ENCODE peak calls at places on chromosomes 7 and 10, in six cellular contexts. One of them, this sample, is unnamed.

GRCh38 chr10:48634198-48634983 is 29.5 kb upstream of the ARHGAP22 start:
- DNase-seq in HepG2: no peak
- DNase-seq in brain microvascular endothelial cell: peak; percentile 36
- DNase-seq in transverse colon: peak; percentile 56
- DNase-seq in cardiac muscle cell: peak; percentile 96
- DNase-seq in hepatocyte: no peak
- DNase-seq in this sample: no peak

GRCh38 chr10:75034131-75034512 is 77.3 kb upstream of the SAMD8 start:
- DNase-seq in HepG2: no peak
- DNase-seq in hepatocyte: no peak
- DNase-seq in transverse colon: no peak
- DNase-seq in cardiac muscle cell: no peak
- DNase-seq in brain microvascular endothelial cell: no peak
- DNase-seq in this sample: no peak

GRCh38 chr7:134448359-134449229 is 10.3 kb downstream of the AKR1B1 start:
- DNase-seq in brain microvascular endothelial cell: peak; percentile 74
- DNase-seq in cardiac muscle cell: peak; percentile 86
- DNase-seq in transverse colon: no peak
- DNase-seq in hepatocyte: no peak
- DNase-seq in HepG2: no peak
- DNase-seq in this sample: no peak

GRCh38 chr10:4514445-4515108 is 311.4 kb upstream of the AKR1E2 start:
- DNase-seq in transverse colon: peak; percentile 38
- DNase-seq in cardiac muscle cell: peak; percentile 42
- DNase-seq in brain microvascular endothelial cell: no peak
- DNase-seq in HepG2: no peak
- DNase-seq in hepatocyte: no peak
- DNase-seq in this sample: no peak

GRCh38 chr10:3941676-3942075 is 156.7 kb upstream of the KLF6 start:
- DNase-seq in cardiac muscle cell: no peak
- DNase-seq in hepatocyte: no peak
- DNase-seq in transverse colon: no peak
- DNase-seq in brain microvascular endothelial cell: no peak
- DNase-seq in HepG2: no peak
- DNase-seq in this sample: no peak

GRCh38 chr7:133652547-133652946 is 399.7 kb downstream of the EXOC4 start:
- DNase-seq in brain microvascular endothelial cell: no peak
- DNase-seq in hepatocyte: no peak
- DNase-seq in transverse colon: no peak
- DNase-seq in cardiac muscle cell: no peak
- DNase-seq in HepG2: no peak
- DNase-seq in this sample: no peak

GRCh38 chr7:18352339-18353255 is 143.0 kb upstream of the HDAC9 start:
- DNase-seq in transverse colon: peak; percentile 53
- DNase-seq in cardiac muscle cell: peak; percentile 80
- DNase-seq in brain microvascular endothelial cell: peak; percentile 57
- DNase-seq in HepG2: peak; percentile 5
- DNase-seq in hepatocyte: peak; percentile 73
- DNase-seq in this sample: peak; percentile 49

GRCh38 chr10:101778781-101779543 is 3.0 kb upstream of the FGF8 start:
- DNase-seq in transverse colon: peak; percentile 70
- DNase-seq in HepG2: no peak
- DNase-seq in brain microvascular endothelial cell: no peak
- DNase-seq in cardiac muscle cell: peak; percentile 67
- DNase-seq in hepatocyte: peak; percentile 72
- DNase-seq in this sample: no peak

GRCh38 chr7:112112822-112113255 is 93.4 kb downstream of the DOCK4 start:
- DNase-seq in brain microvascular endothelial cell: peak; percentile 57
- DNase-seq in cardiac muscle cell: peak; percentile 86
- DNase-seq in transverse colon: no peak
- DNase-seq in HepG2: no peak
- DNase-seq in hepatocyte: no peak
- DNase-seq in this sample: no peak

GRCh38 chr7:30735631-30736030 is 16.3 kb upstream of the INMT start:
- DNase-seq in transverse colon: no peak
- DNase-seq in hepatocyte: no peak
- DNase-seq in HepG2: no peak
- DNase-seq in brain microvascular endothelial cell: no peak
- DNase-seq in cardiac muscle cell: no peak
- DNase-seq in this sample: peak; percentile 79

GRCh38 chr10:110500515-110500905 is 2.8 kb downstream of the DUSP5 start:
- DNase-seq in brain microvascular endothelial cell: peak; percentile 76
- DNase-seq in HepG2: no peak
- DNase-seq in cardiac muscle cell: peak; percentile 69
- DNase-seq in hepatocyte: peak; percentile 46
- DNase-seq in transverse colon: no peak
- DNase-seq in this sample: no peak

GRCh38 chr7:21702303-21702702 is 159.5 kb downstream of the DNAH11 start:
- DNase-seq in HepG2: no peak
- DNase-seq in brain microvascular endothelial cell: no peak
- DNase-seq in hepatocyte: no peak
- DNase-seq in cardiac muscle cell: no peak
- DNase-seq in transverse colon: no peak
- DNase-seq in this sample: no peak

GRCh38 chr7:104857458-104858425 is 156.3 kb upstream of the KMT2E start:
- DNase-seq in cardiac muscle cell: no peak
- DNase-seq in brain microvascular endothelial cell: no peak
- DNase-seq in hepatocyte: no peak
- DNase-seq in HepG2: no peak
- DNase-seq in transverse colon: no peak
- DNase-seq in this sample: no peak

GRCh38 chr7:30817060-30817770 is 46.0 kb downstream of the MINDY4 start:
- DNase-seq in HepG2: no peak
- DNase-seq in hepatocyte: no peak
- DNase-seq in transverse colon: no peak
- DNase-seq in brain microvascular endothelial cell: no peak
- DNase-seq in cardiac muscle cell: no peak
- DNase-seq in this sample: no peak

GRCh38 chr7:104981671-104982036 is 32.4 kb upstream of the KMT2E start:
- DNase-seq in brain microvascular endothelial cell: no peak
- DNase-seq in transverse colon: no peak
- DNase-seq in hepatocyte: no peak
- DNase-seq in HepG2: no peak
- DNase-seq in cardiac muscle cell: no peak
- DNase-seq in this sample: no peak

GRCh38 chr10:95459446-95459845 is 101.7 kb downstream of the SORBS1 start:
- DNase-seq in brain microvascular endothelial cell: no peak
- DNase-seq in HepG2: peak; percentile 58
- DNase-seq in cardiac muscle cell: no peak
- DNase-seq in hepatocyte: peak; percentile 58
- DNase-seq in transverse colon: no peak
- DNase-seq in this sample: no peak

GRCh38 chr7:34841326-34841725 is 183.3 kb downstream of the NPSR1 start:
- DNase-seq in cardiac muscle cell: no peak
- DNase-seq in HepG2: no peak
- DNase-seq in brain microvascular endothelial cell: no peak
- DNase-seq in hepatocyte: no peak
- DNase-seq in transverse colon: no peak
- DNase-seq in this sample: peak; percentile 65

GRCh38 chr7:91249506-91250233 is 14.6 kb upstream of the FZD1 start:
- DNase-seq in brain microvascular endothelial cell: no peak
- DNase-seq in transverse colon: no peak
- DNase-seq in cardiac muscle cell: peak; percentile 68
- DNase-seq in hepatocyte: no peak
- DNase-seq in HepG2: no peak
- DNase-seq in this sample: no peak

GRCh38 chr10:121952226-121952625 is 22.8 kb downstream of the NSMCE4A start:
- DNase-seq in transverse colon: no peak
- DNase-seq in cardiac muscle cell: no peak
- DNase-seq in hepatocyte: no peak
- DNase-seq in brain microvascular endothelial cell: peak; percentile 14
- DNase-seq in HepG2: no peak
- DNase-seq in this sample: no peak

GRCh38 chr10:43844236-43844635 is 195.6 kb upstream of the ZNF32 start:
- DNase-seq in hepatocyte: no peak
- DNase-seq in brain microvascular endothelial cell: no peak
- DNase-seq in HepG2: no peak
- DNase-seq in cardiac muscle cell: no peak
- DNase-seq in transverse colon: no peak
- DNase-seq in this sample: no peak

GRCh38 chr10:91495402-91495801 is 85.3 kb downstream of the HECTD2 start:
- DNase-seq in brain microvascular endothelial cell: no peak
- DNase-seq in HepG2: no peak
- DNase-seq in hepatocyte: no peak
- DNase-seq in cardiac muscle cell: no peak
- DNase-seq in transverse colon: no peak
- DNase-seq in this sample: no peak

GRCh38 chr10:91487914-91488577 is 77.9 kb downstream of the HECTD2 start:
- DNase-seq in brain microvascular endothelial cell: no peak
- DNase-seq in cardiac muscle cell: no peak
- DNase-seq in transverse colon: no peak
- DNase-seq in hepatocyte: no peak
- DNase-seq in HepG2: no peak
- DNase-seq in this sample: no peak

GRCh38 chr10:91493313-91493712 is 83.2 kb downstream of the HECTD2 start:
- DNase-seq in hepatocyte: peak; percentile 24
- DNase-seq in brain microvascular endothelial cell: no peak
- DNase-seq in HepG2: peak; percentile 41
- DNase-seq in cardiac muscle cell: peak; percentile 47
- DNase-seq in transverse colon: no peak
- DNase-seq in this sample: no peak
- TF ChIP-seq CTCF in hepatocyte: peak; percentile 49
- TF ChIP-seq CTCF in brain microvascular endothelial cell: no peak
- TF ChIP-seq CTCF in HepG2: peak; percentile 50
- TF ChIP-seq CTCF in cardiac muscle cell: peak; percentile 30
- TF ChIP-seq CTCF in transverse colon: peak; percentile 49
- TF ChIP-seq CTCF in this sample: no peak

DNA sequence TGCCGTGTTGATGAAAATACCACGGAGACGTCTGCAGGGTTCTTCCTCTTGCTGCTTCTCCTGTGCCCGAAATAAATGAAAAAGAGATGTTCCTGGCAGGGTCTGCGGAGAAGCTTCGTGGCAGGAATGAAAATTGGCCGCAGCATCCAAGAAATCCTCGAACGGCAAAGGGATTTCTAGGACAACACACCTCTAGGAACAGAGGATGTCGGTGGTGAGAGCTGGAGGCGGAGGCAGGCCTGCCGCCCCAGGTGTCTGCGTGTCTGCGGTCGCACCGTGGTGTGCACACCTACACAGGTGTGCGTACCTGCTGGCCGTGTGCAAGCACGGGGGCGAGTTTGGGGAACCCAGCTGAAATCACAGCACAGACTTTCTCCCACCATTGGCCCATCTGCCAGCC is 43.4 kb downstream of the TMEM130 start:
- DNase-seq in HepG2: no peak
- DNase-seq in cardiac muscle cell: no peak
- DNase-seq in transverse colon: no peak
- DNase-seq in hepatocyte: no peak
- DNase-seq in brain microvascular endothelial cell: no peak
- DNase-seq in this sample: no peak
- H3K4me3 ChIP-seq in HepG2: no peak overlapping the region
- H3K4me3 ChIP-seq in cardiac muscle cell: no peak overlapping the region
- H3K4me3 ChIP-seq in transverse colon: no peak overlapping the region
- H3K4me3 ChIP-seq in hepatocyte: no peak overlapping the region
- H3K4me3 ChIP-seq in brain microvascular endothelial cell: no peak overlapping the region
- H3K4me3 ChIP-seq in this sample: no peak overlapping the region

DNA sequence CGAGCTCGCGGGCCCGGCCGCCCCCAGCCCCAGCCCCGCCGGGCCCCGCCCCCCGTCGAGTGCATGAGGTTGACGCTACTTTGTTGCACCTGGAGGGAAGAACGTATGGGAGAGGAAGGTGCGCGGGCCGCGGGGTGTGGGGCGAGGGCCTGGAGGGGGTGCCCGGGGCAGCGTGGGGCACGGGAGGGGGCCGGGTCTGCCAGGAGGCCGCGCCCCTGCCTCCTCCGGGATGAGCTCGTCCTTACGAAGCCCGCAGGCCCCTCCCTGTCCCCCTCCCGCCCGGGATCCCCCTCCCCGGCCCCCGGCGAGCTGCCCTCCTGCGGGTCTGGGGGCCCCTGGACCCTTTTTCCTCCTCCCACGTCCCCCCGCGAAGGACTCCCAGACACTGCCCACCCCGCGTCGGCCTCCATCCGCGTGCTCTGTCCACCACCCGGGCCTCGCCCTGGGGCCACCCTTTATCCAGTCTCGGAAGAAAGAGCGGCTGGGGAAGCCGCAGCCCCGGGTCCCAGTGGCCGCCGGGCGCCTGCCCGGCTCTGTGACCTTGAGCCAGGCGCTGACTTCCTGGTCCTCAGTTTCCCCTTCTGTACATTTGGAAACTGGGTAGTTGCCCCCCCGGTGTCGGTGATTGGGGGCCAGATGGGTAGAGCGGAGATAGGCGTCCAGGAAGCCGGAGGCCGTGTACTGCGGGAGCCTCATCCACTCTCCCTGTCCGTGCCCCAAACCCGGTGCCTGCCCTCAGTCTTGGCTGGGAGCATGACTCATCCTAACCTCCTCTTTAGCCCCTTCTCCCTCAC is 521 bp downstream of the LIMK1 start:
- DNase-seq in cardiac muscle cell: peak; percentile 44
- DNase-seq in hepatocyte: peak; percentile 67
- DNase-seq in transverse colon: peak; percentile 41
- DNase-seq in brain microvascular endothelial cell: no peak
- DNase-seq in HepG2: no peak
- DNase-seq in this sample: peak; percentile 48
- H3K27ac ChIP-seq in cardiac muscle cell: no peak overlapping the region
- H3K27ac ChIP-seq in hepatocyte: peak overlapping the region; percentile 92
- H3K27ac ChIP-seq in transverse colon: peak overlapping the region; percentile 50
- H3K27ac ChIP-seq in brain microvascular endothelial cell: peak overlapping the region; percentile 76
- H3K27ac ChIP-seq in HepG2: no peak overlapping the region
- H3K27ac ChIP-seq in this sample: peak overlapping the region; percentile 64

GRCh38 chr10:10798021-10798420 is 219.7 kb upstream of the CELF2 start:
- DNase-seq in hepatocyte: no peak
- DNase-seq in brain microvascular endothelial cell: no peak
- DNase-seq in HepG2: no peak
- DNase-seq in cardiac muscle cell: peak; percentile 38
- DNase-seq in transverse colon: no peak
- DNase-seq in this sample: no peak
- TF ChIP-seq CTCF in hepatocyte: no peak
- TF ChIP-seq CTCF in brain microvascular endothelial cell: no peak
- TF ChIP-seq CTCF in HepG2: no peak
- TF ChIP-seq CTCF in cardiac muscle cell: no peak
- TF ChIP-seq CTCF in transverse colon: no peak
- TF ChIP-seq CTCF in this sample: no peak

DNA sequence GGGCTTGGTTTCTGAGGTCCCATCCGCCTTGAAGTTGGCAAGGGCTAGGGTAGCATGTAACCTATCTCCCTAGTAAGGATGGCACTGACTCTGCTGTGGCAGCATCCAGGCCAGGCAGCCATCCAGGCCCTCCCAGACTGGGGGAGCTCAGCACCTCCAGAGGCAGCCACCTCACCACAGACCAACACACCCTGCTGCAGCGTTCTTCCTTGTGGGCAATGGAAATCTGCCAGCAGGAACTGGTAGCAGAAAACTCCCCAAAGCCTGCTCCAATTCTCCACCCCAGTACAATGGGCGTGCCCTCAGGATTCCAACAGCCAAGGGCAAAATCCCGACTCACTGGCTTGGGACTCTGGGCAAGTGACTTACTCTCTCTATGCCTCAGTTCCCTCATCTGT is 27.5 kb downstream of the DLG5 start:
- DNase-seq in transverse colon: peak; percentile 77
- DNase-seq in cardiac muscle cell: peak; percentile 62
- DNase-seq in brain microvascular endothelial cell: no peak
- DNase-seq in hepatocyte: no peak
- DNase-seq in HepG2: no peak
- DNase-seq in this sample: no peak
- H3K4me3 ChIP-seq in transverse colon: no peak overlapping the region
- H3K4me3 ChIP-seq in cardiac muscle cell: no peak overlapping the region
- H3K4me3 ChIP-seq in brain microvascular endothelial cell: no peak overlapping the region
- H3K4me3 ChIP-seq in hepatocyte: no peak overlapping the region
- H3K4me3 ChIP-seq in HepG2: no peak overlapping the region
- H3K4me3 ChIP-seq in this sample: no peak overlapping the region